ENCODE peak calls at places on chromosomes 16 and 17, in four cellular contexts. One of them, this sample, is unnamed.

GRCh38 chr16:89193021-89193575 is 7.2 kb downstream of the SLC22A31 start:
- DNase-seq in stimulated activated CD4-positive, alpha-beta T cell treated with anti-CD3 and anti-CD28 coated beads, Interleukin-2, amount 100 ng/mL, for 48 hours: peak
- DNase-seq in nucleus accumbens: no peak
- DNase-seq in dorsolateral prefrontal cortex: no peak
- DNase-seq in this sample: peak

GRCh38 chr16:88064889-88065746 is 113.9 kb downstream of the BANP start:
- DNase-seq in stimulated activated CD4-positive, alpha-beta T cell treated with anti-CD3 and anti-CD28 coated beads, Interleukin-2, amount 100 ng/mL, for 48 hours: no peak
- DNase-seq in nucleus accumbens: no peak
- DNase-seq in dorsolateral prefrontal cortex: no peak
- DNase-seq in this sample: peak

GRCh38 chr16:17828012-17828411 is 357.3 kb upstream of the XYLT1 start:
- DNase-seq in stimulated activated CD4-positive, alpha-beta T cell treated with anti-CD3 and anti-CD28 coated beads, Interleukin-2, amount 100 ng/mL, for 48 hours: no peak
- DNase-seq in nucleus accumbens: no peak
- DNase-seq in dorsolateral prefrontal cortex: no peak
- DNase-seq in this sample: peak

GRCh38 chr17:32253117-32253611 is 12.5 kb upstream of the RHBDL3 start:
- DNase-seq in stimulated activated CD4-positive, alpha-beta T cell treated with anti-CD3 and anti-CD28 coated beads, Interleukin-2, amount 100 ng/mL, for 48 hours: peak
- DNase-seq in nucleus accumbens: peak
- DNase-seq in dorsolateral prefrontal cortex: peak
- DNase-seq in this sample: peak

GRCh38 chr17:80850817-80851216 is 140.8 kb upstream of the CHMP6 start:
- DNase-seq in stimulated activated CD4-positive, alpha-beta T cell treated with anti-CD3 and anti-CD28 coated beads, Interleukin-2, amount 100 ng/mL, for 48 hours: no peak
- DNase-seq in nucleus accumbens: no peak
- DNase-seq in dorsolateral prefrontal cortex: no peak
- DNase-seq in this sample: peak

GRCh38 chr17:34798581-34798980 is 162.7 kb downstream of the CCT6B start:
- DNase-seq in stimulated activated CD4-positive, alpha-beta T cell treated with anti-CD3 and anti-CD28 coated beads, Interleukin-2, amount 100 ng/mL, for 48 hours: no peak
- DNase-seq in nucleus accumbens: no peak
- DNase-seq in dorsolateral prefrontal cortex: no peak
- DNase-seq in this sample: no peak

GRCh38 chr16:86044881-86045600 is 146.1 kb downstream of the IRF8 start:
- DNase-seq in stimulated activated CD4-positive, alpha-beta T cell treated with anti-CD3 and anti-CD28 coated beads, Interleukin-2, amount 100 ng/mL, for 48 hours: no peak
- DNase-seq in nucleus accumbens: no peak
- DNase-seq in dorsolateral prefrontal cortex: no peak
- DNase-seq in this sample: no peak

GRCh38 chr16:19522369-19523159 is 666 bp upstream of the GDE1 start:
- DNase-seq in stimulated activated CD4-positive, alpha-beta T cell treated with anti-CD3 and anti-CD28 coated beads, Interleukin-2, amount 100 ng/mL, for 48 hours: no peak
- DNase-seq in nucleus accumbens: no peak
- DNase-seq in dorsolateral prefrontal cortex: no peak
- DNase-seq in this sample: no peak

GRCh38 chr17:42682400-42683384 is at the start of gene CNTNAP1:
- DNase-seq in stimulated activated CD4-positive, alpha-beta T cell treated with anti-CD3 and anti-CD28 coated beads, Interleukin-2, amount 100 ng/mL, for 48 hours: no peak
- DNase-seq in nucleus accumbens: peak
- DNase-seq in dorsolateral prefrontal cortex: peak
- DNase-seq in this sample: peak

GRCh38 chr17:36197389-36197708 is 791 bp upstream of the CCL3L1 start:
- DNase-seq in stimulated activated CD4-positive, alpha-beta T cell treated with anti-CD3 and anti-CD28 coated beads, Interleukin-2, amount 100 ng/mL, for 48 hours: no peak
- DNase-seq in nucleus accumbens: no peak
- DNase-seq in dorsolateral prefrontal cortex: no peak
- DNase-seq in this sample: no peak

GRCh38 chr16:26717826-26718225 is 348.9 kb upstream of the C16orf82 start:
- DNase-seq in stimulated activated CD4-positive, alpha-beta T cell treated with anti-CD3 and anti-CD28 coated beads, Interleukin-2, amount 100 ng/mL, for 48 hours: no peak
- DNase-seq in nucleus accumbens: no peak
- DNase-seq in dorsolateral prefrontal cortex: no peak
- DNase-seq in this sample: no peak

GRCh38 chr16:30482366-30482765 is 9.8 kb downstream of the ITGAL start:
- DNase-seq in stimulated activated CD4-positive, alpha-beta T cell treated with anti-CD3 and anti-CD28 coated beads, Interleukin-2, amount 100 ng/mL, for 48 hours: no peak
- DNase-seq in nucleus accumbens: no peak
- DNase-seq in dorsolateral prefrontal cortex: no peak
- DNase-seq in this sample: peak